ENCODE peak calls at places on chromosomes 2 and 18, in seven cellular contexts. A, S, O, K, C, L and U are unnamed samples. For H3K4me1, the result is how much of the 10 kb centered on the place peaks cover.

GRCh38 chr2:131659168-131659572 is 131.5 kb downstream of the CCDC74A start:
- DNase-seq in A (no peak), S (no peak), O (no peak), K (no peak), C (no peak), L (no peak), U (no peak)

GRCh38 chr2:55771612-55772011 is 78.0 kb upstream of the PNPT1 start:
- DNase-seq in A (peak), S (no peak), O (no peak), K (no peak), C (no peak), L (peak), U (no peak)

GRCh38 chr2:239800785-239801184 is 224.4 kb downstream of the NDUFA10 start:
- DNase-seq in A (no peak), S (no peak), O (peak), K (peak), C (no peak), L (no peak), U (no peak)

GRCh38 chr2:62505109-62505508 is 886 bp downstream of the TMEM17 start:
- DNase-seq in A (no peak), S (no peak), O (no peak), K (no peak), C (no peak), L (no peak), U (no peak)

GRCh38 chr18:36176177-36176584 is 11.1 kb upstream of the MOCOS start:
- DNase-seq in A (no peak), S (no peak), O (no peak), K (no peak), C (no peak), L (no peak), U (no peak)

GRCh38 chr2:66490588-66491001 is 55.7 kb downstream of the MEIS1 start:
- DNase-seq in A (no peak), S (no peak), O (no peak), K (no peak), C (no peak), L (peak), U (no peak)

GRCh38 chr2:215713393-215713792 is 277.5 kb upstream of the FN1 start:
- DNase-seq in A (no peak), S (no peak), O (no peak), K (no peak), C (no peak), L (peak), U (no peak)

GRCh38 chr2:7427293-7428060 is 510.3 kb downstream of the RNF144A start:
- DNase-seq in A (peak), S (no peak), O (peak), K (no peak), C (peak), L (peak), U (no peak)

GRCh38 chr2:169661263-169661662 is 32.9 kb downstream of the CFAP210 start:
- DNase-seq in A (no peak), S (no peak), O (no peak), K (no peak), C (no peak), L (no peak), U (no peak)

GRCh38 chr2:27249891-27250651 is 12.8 kb downstream of the SLC30A3 start:
- DNase-seq in A (peak), S (peak), O (peak), K (no peak), C (peak), L (peak), U (no peak)

GRCh38 chr2:240598311-240598911 is 11.9 kb downstream of the CAPN10 start:
- DNase-seq in A (no peak), S (peak), O (no peak), K (no peak), C (no peak), L (no peak), U (no peak)

GRCh38 chr2:179991344-179991743 is 15.8 kb downstream of the CWC22 start:
- DNase-seq in A (no peak), S (no peak), O (peak), K (no peak), C (no peak), L (no peak), U (no peak)

GRCh38 chr18:51390695-51391094 is 193.2 kb upstream of the MEX3C start:
- DNase-seq in A (no peak), S (no peak), O (no peak), K (no peak), C (no peak), L (no peak), U (no peak)

GRCh38 chr2:81395746-81396145 is 1091.2 kb upstream of the LRRTM1 start:
- DNase-seq in A (no peak), S (no peak), O (no peak), K (no peak), C (no peak), L (no peak), U (no peak)

GRCh38 chr2:241410739-241411176 is 54.7 kb downstream of the FARP2 start:
- DNase-seq in A (peak), S (no peak), O (no peak), K (no peak), C (no peak), L (peak), U (no peak)

GRCh38 chr2:117948585-117948984 is 65.3 kb downstream of the CCDC93 start:
- DNase-seq in A (no peak), S (no peak), O (no peak), K (no peak), C (no peak), L (no peak), U (no peak)

GRCh38 chr2:17242813-17243485 is 275.3 kb downstream of the RAD51AP2 start:
- DNase-seq in A (no peak), S (no peak), O (no peak), K (no peak), C (no peak), L (no peak), U (no peak)

GRCh38 chr2:133135035-133135654 is 433.1 kb downstream of the NCKAP5 start:
- DNase-seq in A (no peak), S (no peak), O (no peak), K (no peak), C (no peak), L (peak), U (no peak)

GRCh38 chr2:176583530-176584101 is 314.4 kb downstream of the MTX2 start:
- DNase-seq in A (no peak), S (peak), O (no peak), K (peak), C (no peak), L (peak), U (no peak)

GRCh38 chr2:236536727-236537398 is 32.8 kb upstream of the ACKR3 start:
- DNase-seq in A (no peak), S (peak), O (peak), K (no peak), C (no peak), L (no peak), U (no peak)

GRCh38 chr2:223580951-223581350 is 21.2 kb downstream of the SCG2 start:
- DNase-seq in A (no peak), S (no peak), O (no peak), K (no peak), C (no peak), L (peak), U (no peak)

GRCh38 chr2:128522829-128523228 is 204.2 kb upstream of the HS6ST1 start:
- DNase-seq in A (no peak), S (no peak), O (no peak), K (no peak), C (no peak), L (no peak), U (no peak)

GRCh38 chr2:75560768-75561565 is at the start of gene EVA1A:
- DNase-seq in A (no peak), S (peak), O (peak), K (peak), C (peak), L (peak), U (no peak)

GRCh38 chr2:66567000-66567399 is 132.1 kb downstream of the MEIS1 start:
- DNase-seq in A (no peak), S (no peak), O (no peak), K (no peak), C (no peak), L (no peak), U (no peak)

GRCh38 chr2:238462782-238463396 is 36.2 kb downstream of the ASB1 start:
- DNase-seq in A (peak), S (no peak), O (no peak), K (no peak), C (no peak), L (peak), U (no peak)

GRCh38 chr2:10629819-10630532 is 59.8 kb downstream of the NOL10 start:
- DNase-seq in A (no peak), S (no peak), O (no peak), K (no peak), C (no peak), L (no peak), U (no peak)

GRCh38 chr2:240966457-240966905 is 31.9 kb upstream of the SNED1 start:
- DNase-seq in A (no peak), S (peak), O (no peak), K (no peak), C (no peak), L (no peak), U (peak)

GRCh38 chr18:49520661-49521145 is 33.7 kb upstream of the C18orf32 start:
- DNase-seq in A (no peak), S (no peak), O (no peak), K (no peak), C (no peak), L (peak), U (no peak)

GRCh38 chr2:131488306-131489205 is 3.6 kb downstream of the MZT2A start:
- DNase-seq in A (no peak), S (peak), O (no peak), K (no peak), C (peak), L (no peak), U (no peak)

DNA sequence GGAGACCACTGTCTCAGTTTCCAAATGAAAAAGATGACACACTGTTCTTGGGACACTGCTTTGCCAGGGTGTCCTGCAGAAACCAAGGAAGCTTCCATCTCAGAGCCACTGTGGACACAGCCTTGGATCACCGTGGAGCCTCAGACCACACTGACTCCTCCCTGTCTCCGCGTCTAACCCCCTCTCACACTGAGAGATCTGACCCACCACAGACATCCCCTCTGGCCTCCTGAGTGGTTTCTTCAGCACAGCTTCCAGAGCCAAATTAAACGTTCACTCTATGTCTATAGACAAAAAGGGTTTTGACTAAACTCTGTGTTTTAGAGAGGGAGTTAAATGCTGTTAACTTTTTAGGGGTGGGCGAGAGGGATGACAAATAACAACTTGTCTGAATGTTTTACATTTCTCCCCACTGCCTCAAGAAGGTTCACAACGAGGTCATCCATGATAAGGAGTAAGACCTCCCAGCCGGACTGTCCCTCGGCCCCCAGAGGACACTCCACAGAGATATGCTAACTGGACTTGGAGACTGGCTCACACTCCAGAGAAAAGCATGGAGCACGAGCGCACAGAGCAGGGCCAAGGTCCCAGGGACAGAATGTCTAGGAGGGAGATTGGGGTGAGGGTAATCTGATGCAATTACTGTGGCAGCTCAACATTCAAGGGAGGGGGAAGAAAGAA is 113.4 kb upstream of the PKDCC start:
- DNase-seq in A (no peak), S (peak), O (no peak), K (peak), C (no peak), L (peak), U (no peak)
- H3K4me1 ChIP-seq in A (under half), S (under half), O (under half), K (half or more), C (under half), L (under half), U (under half)

DNA sequence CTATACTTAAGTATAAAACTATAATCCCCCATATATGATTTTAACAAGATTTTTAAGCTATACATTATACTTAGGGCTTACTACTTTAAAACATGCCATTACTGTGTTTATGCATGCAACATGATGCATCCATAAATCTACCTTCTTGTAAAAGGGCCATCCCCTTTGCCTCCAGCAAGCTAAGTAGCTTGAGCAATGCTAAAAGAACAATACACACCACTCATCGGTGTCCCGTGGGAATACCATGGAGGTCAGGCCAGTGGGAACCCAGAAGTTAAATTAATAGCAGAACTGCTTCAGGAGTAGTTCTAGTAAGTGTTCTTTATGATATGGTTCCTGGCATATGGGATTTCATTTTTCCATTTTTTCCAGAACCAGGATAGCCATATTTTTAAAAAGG is 37.8 kb downstream of the SH3RF3 start:
- DNase-seq in A (no peak), S (no peak), O (no peak), K (peak), C (no peak), L (peak), U (no peak)
- H3K4me1 ChIP-seq in A (under half), S (under half), O (under half), K (half or more), C (under half), L (under half), U (under half)

GRCh38 chr2:190200603-190201002 is 119.0 kb downstream of the HIBCH start:
- DNase-seq in A (no peak), S (no peak), O (no peak), K (no peak), C (no peak), L (no peak), U (no peak)

GRCh38 chr2:190199530-190199929 is 120.1 kb downstream of the HIBCH start:
- DNase-seq in A (no peak), S (no peak), O (no peak), K (no peak), C (no peak), L (no peak), U (no peak)

GRCh38 chr2:190205643-190206042 is 114.0 kb downstream of the HIBCH start:
- DNase-seq in A (no peak), S (no peak), O (no peak), K (no peak), C (no peak), L (peak), U (no peak)

GRCh38 chr2:190202018-190202417 is 117.6 kb downstream of the HIBCH start:
- DNase-seq in A (no peak), S (no peak), O (no peak), K (no peak), C (no peak), L (no peak), U (no peak)

DNA sequence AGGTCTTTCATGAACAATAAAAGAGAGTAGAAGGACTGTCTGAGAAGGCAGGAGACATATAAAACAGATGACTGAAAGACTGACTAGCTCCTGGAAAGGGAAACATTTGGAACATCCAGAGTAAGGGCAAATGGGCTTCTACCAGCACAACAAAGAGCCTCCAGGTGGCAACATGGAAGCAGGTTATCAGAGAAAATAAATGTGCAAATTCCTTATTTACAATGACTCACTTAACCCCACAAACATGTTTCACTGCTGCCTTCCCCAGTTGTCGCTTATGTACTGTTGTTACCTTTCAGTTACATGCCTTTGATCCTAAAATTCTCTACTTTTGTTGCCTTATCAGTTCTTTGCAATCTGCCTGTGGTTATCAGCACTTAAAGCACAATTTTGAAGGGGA is 117.0 kb downstream of the HIBCH start:
- DNase-seq in A (no peak), S (no peak), O (no peak), K (no peak), C (no peak), L (no peak), U (no peak)
- H3K4me1 ChIP-seq in A (under half), S (under half), O (under half), K (under half), C (under half), L (under half), U (under half)

DNA sequence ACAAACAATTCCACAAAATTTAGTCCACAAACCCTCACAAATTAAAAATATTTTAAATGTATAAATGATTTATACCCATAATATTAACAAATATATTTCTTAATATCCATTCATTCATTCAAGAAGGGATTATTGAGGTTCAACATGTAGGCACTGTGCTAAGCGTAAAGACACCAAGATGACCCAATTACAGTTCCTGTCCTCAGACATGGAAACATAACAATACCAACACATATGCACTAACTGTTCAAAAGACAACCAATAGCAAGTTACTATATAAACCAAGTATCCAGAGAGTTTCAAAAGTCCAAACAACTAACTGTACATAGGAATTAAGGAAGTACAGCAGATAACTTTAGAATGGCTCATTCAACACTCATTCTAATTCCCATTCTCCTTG is 292.5 kb downstream of the ZEB2 start:
- DNase-seq in A (no peak), S (no peak), O (no peak), K (no peak), C (no peak), L (no peak), U (no peak)
- H3K4me1 ChIP-seq in A (under half), S (under half), O (under half), K (under half), C (under half), L (under half), U (under half)

GRCh38 chr2:102138331-102138730 is 4.2 kb upstream of the IL1R1 start:
- DNase-seq in A (no peak), S (no peak), O (no peak), K (no peak), C (no peak), L (no peak), U (no peak)
- H3K4me1 ChIP-seq in A (under half), S (under half), O (under half), K (under half), C (under half), L (under half), U (under half)